ENCODE peak calls at places on chromosomes 13 and 19, in four cellular contexts. V, I, H and K are unnamed samples.

GRCh38 chr19:18194554-18195238 is 1.7 kb downstream of the MPV17L2 start:
- DNase-seq in V (peak; percentile 63), I (no peak), H (peak; percentile 80), K (no peak)

GRCh38 chr19:29884466-29884865 is 57.6 kb upstream of the URI1 start:
- DNase-seq in V (no peak), I (no peak), H (no peak), K (no peak)

GRCh38 chr13:98965325-98965724 is 12.5 kb downstream of the DOCK9 start:
- DNase-seq in V (no peak), H (no peak), I (no peak), K (no peak)

GRCh38 chr13:42039457-42039945 is 8.9 kb upstream of the DGKH start:
- DNase-seq in I (no peak), V (no peak), H (no peak), K (peak; percentile 21)

GRCh38 chr13:63110431-63110830 is 1694.8 kb upstream of the PCDH20 start:
- DNase-seq in H (no peak), I (no peak), V (no peak), K (no peak)

GRCh38 chr13:113002206-113002821 is 33.3 kb downstream of the MCF2L start:
- DNase-seq in I (peak; percentile 61), H (peak; percentile 26), V (peak; percentile 79), K (no peak)

GRCh38 chr13:112832811-112833210 is 136.2 kb upstream of the MCF2L start:
- DNase-seq in H (no peak), I (no peak), V (no peak), K (no peak)

GRCh38 chr19:55535173-55535572 is 1.8 kb downstream of the SBK2 start:
- DNase-seq in V (no peak), H (no peak), I (no peak), K (no peak)

GRCh38 chr13:87259479-87260083 is 411.6 kb upstream of the SLITRK5 start:
- DNase-seq in I (peak; percentile 8), H (no peak), V (peak; percentile 52), K (no peak)

GRCh38 chr13:37175996-37176395 is 70.5 kb upstream of the CSNK1A1L start:
- DNase-seq in I (no peak), H (no peak), V (no peak), K (no peak)

GRCh38 chr19:54133312-54133956 is 4.1 kb upstream of the CNOT3 start:
- DNase-seq in V (no peak), H (no peak), I (peak; percentile 84), K (no peak)
- TF ChIP-seq CBFB in V (no peak), H (no peak), I (no peak), K (no peak)

GRCh38 chr19:10219678-10220077 is 11.5 kb downstream of the S1PR2 start:
- DNase-seq in I (peak; percentile 79), V (peak; percentile 57), H (peak; percentile 50), K (peak; percentile 88)
- TF ChIP-seq CBFB in I (no peak), V (no peak), H (no peak), K (peak; percentile 72)

DNA sequence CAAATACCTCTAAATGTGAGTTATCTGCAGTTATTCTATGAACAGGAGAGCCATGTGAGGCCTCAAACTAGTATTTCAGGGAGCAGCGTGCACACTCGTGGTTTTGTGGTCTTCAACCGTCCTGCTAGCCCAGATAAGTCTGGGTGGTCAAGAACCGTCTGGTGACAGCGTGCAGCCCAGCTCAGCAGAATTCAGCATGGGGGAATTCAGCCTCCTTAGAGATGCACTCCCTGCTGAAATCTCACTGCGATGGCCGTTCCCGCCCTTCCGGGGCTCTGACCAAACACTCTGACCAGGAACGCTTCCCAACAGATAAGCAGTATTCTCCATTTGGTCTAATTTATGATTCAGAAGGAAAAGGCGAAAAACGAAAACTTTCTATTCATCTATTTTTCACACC is 3.1 kb downstream of the ANKRD27 start:
- DNase-seq in I (no peak), V (no peak), H (peak; percentile 79), K (no peak)
- TF ChIP-seq CBFB in I (no peak), V (no peak), H (peak; percentile 92), K (no peak)

DNA sequence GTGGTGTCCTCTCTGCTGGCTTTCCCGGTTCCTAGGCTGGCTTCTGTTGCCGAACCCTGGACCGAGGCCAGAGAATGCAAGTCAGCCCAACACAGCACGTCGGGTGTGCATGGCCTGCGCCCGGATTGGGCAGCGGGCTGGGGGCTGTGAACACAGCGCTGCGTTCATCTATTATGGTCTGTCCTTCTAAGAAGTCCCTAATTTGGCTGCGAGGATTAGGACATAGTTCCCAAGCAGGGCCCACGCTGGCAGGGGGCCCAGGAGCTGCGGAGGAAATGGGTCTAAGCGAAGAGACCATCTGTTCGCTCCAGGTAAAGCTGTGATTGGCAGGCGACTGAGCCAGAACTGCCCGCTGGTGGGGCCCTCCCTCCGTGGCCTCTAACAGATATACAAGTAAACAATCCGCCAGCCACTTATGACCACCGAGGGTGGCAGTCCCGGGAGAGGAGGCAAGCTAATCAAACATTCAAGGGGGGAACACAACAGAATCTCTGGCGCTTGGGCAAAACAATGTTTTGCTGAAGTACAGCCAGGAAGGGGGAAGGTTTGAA is 6.0 kb downstream of the SYCE2 start:
- DNase-seq in I (peak; percentile 62), V (peak; percentile 67), H (peak; percentile 21), K (no peak)
- TF ChIP-seq CBFB in I (no peak), V (no peak), H (no peak), K (no peak)

GRCh38 chr19:49528211-49528771 is 488 bp downstream of the RCN3 start:
- DNase-seq in V (peak; percentile 26), I (no peak), H (peak; percentile 8), K (no peak)

GRCh38 chr19:49524812-49525455 is 2.9 kb upstream of the RCN3 start:
- DNase-seq in H (peak; percentile 6), I (no peak), V (no peak), K (no peak)

GRCh38 chr19:49533551-49534488 is 6.0 kb downstream of the RCN3 start:
- DNase-seq in H (peak; percentile 84), I (no peak), V (peak; percentile 82), K (peak; percentile 19)

GRCh38 chr19:49534632-49535385 is 7.0 kb downstream of the RCN3 start:
- DNase-seq in I (no peak), V (no peak), H (no peak), K (no peak)

DNA sequence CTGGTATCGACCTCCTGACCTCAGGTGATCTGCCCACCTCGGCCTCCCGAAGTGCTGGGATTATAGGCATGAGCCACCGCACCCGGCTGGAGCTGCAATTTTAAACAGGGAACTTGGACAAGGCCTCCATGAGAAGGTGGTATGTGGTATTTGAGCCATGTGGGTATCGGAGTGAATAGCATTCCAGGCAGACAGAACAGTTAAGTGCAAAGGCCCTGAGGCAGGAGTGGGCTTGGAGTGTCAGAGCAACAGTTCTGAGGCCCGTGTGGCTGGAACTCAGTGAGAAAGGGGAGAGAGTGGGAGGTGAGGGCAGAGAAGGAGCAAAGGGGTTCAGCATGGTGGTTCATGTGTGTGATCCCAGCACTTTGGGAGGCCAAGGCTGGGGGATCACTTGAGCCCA is 2.9 kb downstream of the RCN3 start:
- DNase-seq in V (no peak), H (no peak), I (no peak), K (no peak)
- TF ChIP-seq CBFB in V (no peak), H (no peak), I (no peak), K (no peak)

DNA sequence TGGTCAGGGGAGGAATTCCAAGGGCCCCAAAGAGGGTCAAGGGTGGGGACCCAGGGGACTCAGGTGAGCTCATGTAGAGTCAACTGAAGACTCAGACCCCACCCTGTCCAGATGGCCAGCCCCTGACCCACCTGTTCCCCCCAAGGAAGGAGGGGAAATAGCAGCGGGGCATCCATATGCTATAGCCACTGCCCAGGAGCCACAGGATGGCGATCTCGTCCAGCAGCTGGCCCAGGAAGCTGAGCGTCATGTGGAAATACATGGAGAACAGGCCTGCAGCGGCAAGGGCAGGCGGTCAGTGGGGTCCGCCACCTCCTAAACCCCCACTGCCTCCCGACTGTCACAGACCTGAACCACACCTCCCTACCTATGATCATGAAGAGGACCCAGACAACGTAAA is 21.4 kb downstream of the ACER1 start:
- DNase-seq in I (no peak), H (no peak), V (peak; percentile 17), K (no peak)
- TF ChIP-seq CBFB in I (no peak), H (no peak), V (no peak), K (no peak)

DNA sequence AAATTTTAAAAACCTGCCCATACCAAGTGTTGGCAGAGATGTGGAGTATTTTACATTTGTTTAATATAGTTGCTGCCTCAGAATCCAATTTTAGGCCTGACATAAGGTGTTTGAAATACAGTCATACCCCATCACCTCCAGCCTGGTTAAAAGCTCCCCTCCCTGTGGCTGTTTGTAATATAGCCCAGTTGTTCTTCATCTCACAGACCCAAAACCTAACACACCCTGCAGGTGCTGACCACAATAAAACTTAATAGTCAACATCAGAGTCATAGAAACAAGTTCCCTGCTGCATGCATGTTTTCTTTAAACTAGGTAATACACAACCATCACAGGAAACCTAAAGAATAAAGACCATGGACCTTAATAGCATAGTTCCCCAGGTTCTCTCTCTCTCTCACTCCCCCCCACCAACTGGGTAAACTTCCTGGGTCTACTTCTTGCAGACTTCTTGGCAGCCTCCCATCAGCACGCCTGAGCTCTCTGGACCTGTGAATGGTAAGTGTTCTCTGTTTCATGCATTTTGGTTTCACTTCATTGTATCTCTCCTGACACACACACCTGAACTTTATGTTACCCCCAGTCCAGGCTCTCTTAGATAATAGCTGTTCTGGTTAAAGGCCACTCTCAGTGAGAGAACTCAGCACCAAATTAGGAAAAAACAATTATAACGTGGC is 1369.9 kb downstream of the EFNB2 start:
- DNase-seq in V (no peak), H (no peak), I (no peak), K (peak; percentile 15)
- TF ChIP-seq CBFB in V (no peak), H (no peak), I (no peak), K (no peak)

DNA sequence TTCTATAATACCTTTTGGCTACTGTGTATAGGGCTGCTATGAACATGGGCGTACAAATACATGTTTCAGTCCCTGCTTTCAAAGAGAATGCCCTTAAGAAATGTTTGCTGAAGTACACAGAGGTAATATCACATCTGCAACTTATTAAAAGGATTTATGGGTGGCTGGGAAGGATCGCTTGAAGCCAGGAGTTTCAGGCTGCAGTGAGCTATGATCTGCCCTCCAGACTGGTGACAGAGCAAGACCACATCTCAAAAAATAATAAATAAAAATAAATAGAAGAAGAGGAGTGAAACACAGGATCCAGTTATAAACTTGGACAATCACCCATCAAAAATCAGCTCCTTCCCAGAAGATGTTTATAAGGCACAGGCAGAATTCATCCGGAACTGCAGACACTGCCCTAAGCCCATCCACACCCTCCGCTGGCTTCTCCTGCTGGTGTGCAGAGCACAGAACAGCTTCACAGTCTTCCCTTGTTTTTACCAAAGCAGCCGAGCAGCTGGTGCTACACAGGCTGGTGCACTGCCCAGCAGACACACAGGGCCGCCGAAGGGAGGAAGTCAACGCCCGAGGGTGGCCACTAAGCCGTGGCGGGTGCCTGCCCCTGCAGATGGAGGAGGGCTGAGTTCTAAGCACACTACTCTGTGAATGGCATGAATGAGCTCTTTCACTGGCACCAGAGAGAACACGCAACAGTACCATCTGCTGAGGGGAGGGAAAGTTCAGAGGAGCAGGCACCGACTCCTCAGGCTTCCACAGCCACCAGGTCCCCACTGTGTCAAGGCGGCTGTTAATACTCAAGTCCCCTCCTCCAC is 44.0 kb downstream of the BRD4 start:
- DNase-seq in H (no peak), V (no peak), I (no peak), K (no peak)
- TF ChIP-seq CBFB in H (no peak), V (no peak), I (no peak), K (no peak)

DNA sequence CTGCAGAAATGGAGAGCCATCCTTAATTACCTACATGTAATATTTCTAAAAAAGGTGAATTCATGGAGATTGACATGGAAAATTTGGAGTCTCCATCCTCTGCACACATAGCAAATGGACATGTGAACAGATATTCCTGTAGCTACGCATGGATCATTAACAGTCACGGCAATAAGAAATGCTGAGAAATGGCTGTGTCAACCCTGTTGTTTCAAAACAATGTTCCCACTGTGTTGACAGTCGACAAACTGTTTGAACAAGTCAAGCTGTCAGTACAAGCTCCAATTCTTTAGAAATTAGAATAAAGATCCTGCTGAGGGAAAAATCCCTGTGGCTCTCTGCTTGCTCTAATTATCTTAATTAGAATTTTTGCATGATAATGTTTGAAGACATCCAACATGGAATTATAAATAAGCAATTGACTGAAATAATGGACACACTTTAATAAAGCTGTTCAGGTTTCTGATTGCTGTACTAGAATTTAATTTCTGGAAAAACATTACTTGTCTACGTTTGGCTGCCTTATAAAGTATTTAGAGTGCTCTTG is 37.9 kb upstream of the CPB2 start:
- DNase-seq in I (peak; percentile 86), V (no peak), H (no peak), K (no peak)
- TF ChIP-seq CBFB in I (no peak), V (no peak), H (no peak), K (no peak)